ENCODE peak calls at places on chromosomes 2 and 18, in eight cellular contexts. One of them, this sample, is unnamed.

GRCh38 chr2:46487667-46488333 is 8.4 kb downstream of the TMEM247 start:
- DNase-seq in amniotic stem cell: peak
- DNase-seq in AG04450: peak
- DNase-seq in left ventricle myocardium superior: peak
- DNase-seq in adrenal gland: peak
- DNase-seq in foreskin fibroblast: peak
- DNase-seq in NCI-H1092: no peak
- DNase-seq in aorta: peak
- DNase-seq in this sample: peak

GRCh38 chr2:20409039-20409438 is 37.8 kb upstream of the RHOB start:
- DNase-seq in left ventricle myocardium superior: no peak
- DNase-seq in amniotic stem cell: no peak
- DNase-seq in adrenal gland: no peak
- DNase-seq in aorta: no peak
- DNase-seq in NCI-H1092: no peak
- DNase-seq in AG04450: no peak
- DNase-seq in foreskin fibroblast: no peak
- DNase-seq in this sample: no peak

GRCh38 chr2:99935662-99936061 is 206.7 kb downstream of the AFF3 start:
- DNase-seq in foreskin fibroblast: no peak
- DNase-seq in NCI-H1092: no peak
- DNase-seq in AG04450: no peak
- DNase-seq in left ventricle myocardium superior: no peak
- DNase-seq in aorta: no peak
- DNase-seq in adrenal gland: no peak
- DNase-seq in amniotic stem cell: no peak
- DNase-seq in this sample: no peak

GRCh38 chr2:53583583-53583982 is 184.0 kb upstream of the CHAC2 start:
- DNase-seq in NCI-H1092: no peak
- DNase-seq in AG04450: no peak
- DNase-seq in adrenal gland: no peak
- DNase-seq in left ventricle myocardium superior: no peak
- DNase-seq in amniotic stem cell: no peak
- DNase-seq in foreskin fibroblast: no peak
- DNase-seq in aorta: no peak
- DNase-seq in this sample: no peak

GRCh38 chr2:88123164-88123974 is 4.5 kb downstream of the FABP1 start:
- DNase-seq in AG04450: no peak
- DNase-seq in aorta: no peak
- DNase-seq in foreskin fibroblast: no peak
- DNase-seq in NCI-H1092: no peak
- DNase-seq in amniotic stem cell: no peak
- DNase-seq in left ventricle myocardium superior: no peak
- DNase-seq in adrenal gland: no peak
- DNase-seq in this sample: no peak

GRCh38 chr2:219378167-219378851 is 9.4 kb downstream of the DNPEP start:
- DNase-seq in NCI-H1092: no peak
- DNase-seq in amniotic stem cell: no peak
- DNase-seq in adrenal gland: no peak
- DNase-seq in aorta: no peak
- DNase-seq in AG04450: no peak
- DNase-seq in left ventricle myocardium superior: no peak
- DNase-seq in foreskin fibroblast: no peak
- DNase-seq in this sample: no peak

GRCh38 chr18:59639136-59639535 is 58.1 kb downstream of the CCBE1 start:
- DNase-seq in adrenal gland: no peak
- DNase-seq in AG04450: no peak
- DNase-seq in foreskin fibroblast: no peak
- DNase-seq in aorta: no peak
- DNase-seq in amniotic stem cell: no peak
- DNase-seq in NCI-H1092: no peak
- DNase-seq in left ventricle myocardium superior: no peak
- DNase-seq in this sample: no peak

GRCh38 chr2:47309952-47310800 is 92.8 kb upstream of the MSH2 start:
- DNase-seq in amniotic stem cell: no peak
- DNase-seq in foreskin fibroblast: no peak
- DNase-seq in AG04450: no peak
- DNase-seq in adrenal gland: no peak
- DNase-seq in aorta: no peak
- DNase-seq in left ventricle myocardium superior: no peak
- DNase-seq in NCI-H1092: no peak
- DNase-seq in this sample: peak

GRCh38 chr2:10471046-10471571 is 23.0 kb upstream of the ODC1 start:
- DNase-seq in foreskin fibroblast: no peak
- DNase-seq in left ventricle myocardium superior: no peak
- DNase-seq in aorta: no peak
- DNase-seq in amniotic stem cell: no peak
- DNase-seq in AG04450: no peak
- DNase-seq in adrenal gland: no peak
- DNase-seq in NCI-H1092: no peak
- DNase-seq in this sample: no peak

GRCh38 chr18:3294435-3295080 is 32.6 kb downstream of the MYL12B start:
- DNase-seq in left ventricle myocardium superior: no peak
- DNase-seq in AG04450: no peak
- DNase-seq in amniotic stem cell: no peak
- DNase-seq in adrenal gland: no peak
- DNase-seq in NCI-H1092: peak
- DNase-seq in foreskin fibroblast: no peak
- DNase-seq in aorta: no peak
- DNase-seq in this sample: no peak

GRCh38 chr2:64277101-64277849 is 133.1 kb upstream of the PELI1 start:
- DNase-seq in amniotic stem cell: no peak
- DNase-seq in foreskin fibroblast: no peak
- DNase-seq in NCI-H1092: no peak
- DNase-seq in left ventricle myocardium superior: no peak
- DNase-seq in adrenal gland: no peak
- DNase-seq in aorta: no peak
- DNase-seq in AG04450: no peak
- DNase-seq in this sample: no peak

GRCh38 chr2:174667461-174667860 is 69.9 kb upstream of the WIPF1 start:
- DNase-seq in amniotic stem cell: no peak
- DNase-seq in left ventricle myocardium superior: no peak
- DNase-seq in adrenal gland: no peak
- DNase-seq in foreskin fibroblast: no peak
- DNase-seq in NCI-H1092: no peak
- DNase-seq in aorta: peak
- DNase-seq in AG04450: no peak
- DNase-seq in this sample: no peak

GRCh38 chr18:48441405-48441881 is 32.3 kb upstream of the ZBTB7C start:
- DNase-seq in left ventricle myocardium superior: peak
- DNase-seq in aorta: peak
- DNase-seq in AG04450: no peak
- DNase-seq in NCI-H1092: peak
- DNase-seq in amniotic stem cell: no peak
- DNase-seq in foreskin fibroblast: no peak
- DNase-seq in adrenal gland: no peak
- DNase-seq in this sample: no peak

GRCh38 chr2:182621810-182622209 is 94.2 kb upstream of the DNAJC10 start:
- DNase-seq in aorta: no peak
- DNase-seq in adrenal gland: no peak
- DNase-seq in AG04450: no peak
- DNase-seq in NCI-H1092: no peak
- DNase-seq in foreskin fibroblast: no peak
- DNase-seq in amniotic stem cell: no peak
- DNase-seq in left ventricle myocardium superior: no peak
- DNase-seq in this sample: no peak

GRCh38 chr18:7172611-7173010 is 55.0 kb upstream of the LAMA1 start:
- DNase-seq in foreskin fibroblast: no peak
- DNase-seq in left ventricle myocardium superior: no peak
- DNase-seq in NCI-H1092: no peak
- DNase-seq in aorta: no peak
- DNase-seq in amniotic stem cell: no peak
- DNase-seq in AG04450: no peak
- DNase-seq in adrenal gland: no peak
- DNase-seq in this sample: no peak

GRCh38 chr2:189163889-189164288 is 15.7 kb downstream of the COL5A2 start:
- DNase-seq in left ventricle myocardium superior: no peak
- DNase-seq in NCI-H1092: no peak
- DNase-seq in adrenal gland: no peak
- DNase-seq in amniotic stem cell: peak
- DNase-seq in aorta: no peak
- DNase-seq in AG04450: no peak
- DNase-seq in foreskin fibroblast: peak
- DNase-seq in this sample: no peak

GRCh38 chr2:164015328-164016123 is 279.7 kb upstream of the FIGN start:
- DNase-seq in adrenal gland: no peak
- DNase-seq in aorta: peak
- DNase-seq in NCI-H1092: no peak
- DNase-seq in AG04450: no peak
- DNase-seq in amniotic stem cell: no peak
- DNase-seq in left ventricle myocardium superior: no peak
- DNase-seq in foreskin fibroblast: no peak
- DNase-seq in this sample: no peak

GRCh38 chr2:72024451-72025175 is 123.0 kb downstream of the CYP26B1 start:
- DNase-seq in AG04450: no peak
- DNase-seq in aorta: peak
- DNase-seq in left ventricle myocardium superior: no peak
- DNase-seq in foreskin fibroblast: no peak
- DNase-seq in NCI-H1092: no peak
- DNase-seq in adrenal gland: no peak
- DNase-seq in amniotic stem cell: no peak
- DNase-seq in this sample: no peak

GRCh38 chr2:1004398-1004797 is 53.7 kb downstream of the SNTG2 start:
- DNase-seq in NCI-H1092: no peak
- DNase-seq in foreskin fibroblast: no peak
- DNase-seq in AG04450: no peak
- DNase-seq in adrenal gland: no peak
- DNase-seq in amniotic stem cell: no peak
- DNase-seq in aorta: no peak
- DNase-seq in left ventricle myocardium superior: no peak
- DNase-seq in this sample: no peak

GRCh38 chr2:62196278-62196901 is 475 bp downstream of the B3GNT2 start:
- DNase-seq in amniotic stem cell: no peak
- DNase-seq in adrenal gland: peak
- DNase-seq in NCI-H1092: no peak
- DNase-seq in left ventricle myocardium superior: no peak
- DNase-seq in AG04450: no peak
- DNase-seq in foreskin fibroblast: no peak
- DNase-seq in aorta: peak
- DNase-seq in this sample: peak

GRCh38 chr2:32678825-32679224 is 51.0 kb downstream of the TTC27 start:
- DNase-seq in aorta: no peak
- DNase-seq in amniotic stem cell: no peak
- DNase-seq in foreskin fibroblast: peak
- DNase-seq in AG04450: no peak
- DNase-seq in NCI-H1092: no peak
- DNase-seq in left ventricle myocardium superior: no peak
- DNase-seq in adrenal gland: no peak
- DNase-seq in this sample: no peak

GRCh38 chr2:53188846-53189245 is 578.8 kb upstream of the CHAC2 start:
- DNase-seq in left ventricle myocardium superior: no peak
- DNase-seq in foreskin fibroblast: no peak
- DNase-seq in aorta: no peak
- DNase-seq in amniotic stem cell: no peak
- DNase-seq in NCI-H1092: no peak
- DNase-seq in AG04450: peak
- DNase-seq in adrenal gland: no peak
- DNase-seq in this sample: no peak

GRCh38 chr18:50819027-50819726 is 639 bp downstream of the MRO start:
- DNase-seq in AG04450: no peak
- DNase-seq in adrenal gland: peak
- DNase-seq in NCI-H1092: no peak
- DNase-seq in amniotic stem cell: no peak
- DNase-seq in aorta: peak
- DNase-seq in left ventricle myocardium superior: peak
- DNase-seq in foreskin fibroblast: no peak
- DNase-seq in this sample: peak

GRCh38 chr2:218311543-218311884 is 19.2 kb upstream of the TMBIM1 start:
- DNase-seq in NCI-H1092: no peak
- DNase-seq in foreskin fibroblast: no peak
- DNase-seq in aorta: no peak
- DNase-seq in AG04450: no peak
- DNase-seq in adrenal gland: no peak
- DNase-seq in left ventricle myocardium superior: no peak
- DNase-seq in amniotic stem cell: no peak
- DNase-seq in this sample: no peak

GRCh38 chr2:118061135-118061955 is 26.9 kb upstream of the INSIG2 start:
- DNase-seq in aorta: no peak
- DNase-seq in foreskin fibroblast: peak
- DNase-seq in NCI-H1092: no peak
- DNase-seq in adrenal gland: no peak
- DNase-seq in AG04450: no peak
- DNase-seq in amniotic stem cell: no peak
- DNase-seq in left ventricle myocardium superior: no peak
- DNase-seq in this sample: no peak

GRCh38 chr2:33607905-33608304 is 8.8 kb upstream of the FAM98A start:
- DNase-seq in NCI-H1092: no peak
- DNase-seq in adrenal gland: no peak
- DNase-seq in aorta: no peak
- DNase-seq in AG04450: no peak
- DNase-seq in amniotic stem cell: no peak
- DNase-seq in left ventricle myocardium superior: no peak
- DNase-seq in foreskin fibroblast: no peak
- DNase-seq in this sample: no peak

GRCh38 chr2:112690853-112691390 is 29.9 kb upstream of the NT5DC4 start:
- DNase-seq in left ventricle myocardium superior: peak
- DNase-seq in adrenal gland: peak
- DNase-seq in amniotic stem cell: no peak
- DNase-seq in aorta: peak
- DNase-seq in NCI-H1092: no peak
- DNase-seq in AG04450: no peak
- DNase-seq in foreskin fibroblast: no peak
- DNase-seq in this sample: peak